ENCODE peak calls at places on chromosomes 7 and 10, in eight cellular contexts. J is CD4-positive, CD25-positive, alpha-beta regulatory T cell; A is adrenal gland; K is tibial nerve; F is tibial artery; Z is ascending aorta; L is heart right ventricle; E is uterus. G is an unnamed sample.

GRCh38 chr10:34462993-34463392 is 352.1 kb downstream of the PARD3 start:
- DNase-seq in J (no peak), A (no peak), K (no peak), F (no peak), Z (no peak), L (no peak), E (no peak), G (no peak)

GRCh38 chr7:22983257-22983855 is 30.6 kb downstream of the HYCC1 start:
- DNase-seq in J (no peak), A (no peak), K (no peak), F (no peak), Z (no peak), L (no peak), E (no peak), G (no peak)

GRCh38 chr10:101829561-101830315 is 11.5 kb upstream of the OGA start:
- DNase-seq in J (peak; percentile 70), A (peak; percentile 77), K (peak; percentile 37), F (no peak), Z (no peak), L (no peak), E (peak; percentile 58), G (peak; percentile 51)

GRCh38 chr7:23277359-23277989 is 21.7 kb upstream of the MALSU1 start:
- DNase-seq in J (no peak), A (peak; percentile 39), K (peak; percentile 32), F (no peak), Z (no peak), L (peak; percentile 18), E (no peak), G (no peak)

GRCh38 chr7:111587126-111587525 is 24.8 kb upstream of the IMMP2L start:
- DNase-seq in J (no peak), A (no peak), K (no peak), F (no peak), Z (no peak), L (no peak), E (no peak), G (no peak)

GRCh38 chr7:23894891-23895569 is 185.0 kb downstream of the STK31 start:
- DNase-seq in J (no peak), A (no peak), K (no peak), F (no peak), Z (no peak), L (no peak), E (no peak), G (no peak)

GRCh38 chr7:55044791-55045190 is 26.0 kb downstream of the EGFR start:
- DNase-seq in J (no peak), A (no peak), K (no peak), F (no peak), Z (peak; percentile 73), L (no peak), E (no peak), G (no peak)

GRCh38 chr7:33452805-33453502 is 323.6 kb downstream of the BBS9 start:
- DNase-seq in J (no peak), A (no peak), K (no peak), F (no peak), Z (no peak), L (no peak), E (no peak), G (no peak)

GRCh38 chr7:34155225-34155908 is 250.0 kb downstream of the BMPER start:
- DNase-seq in J (no peak), A (peak; percentile 52), K (peak; percentile 63), F (peak; percentile 78), Z (peak; percentile 80), L (no peak), E (peak; percentile 39), G (no peak)

GRCh38 chr10:30806824-30807223 is 177.3 kb upstream of the LYZL2 start:
- DNase-seq in J (no peak), A (no peak), K (no peak), F (no peak), Z (no peak), L (no peak), E (no peak), G (no peak)

GRCh38 chr7:29588900-29589696 is 25.5 kb downstream of the PRR15 start:
- DNase-seq in J (no peak), A (peak; percentile 54), K (peak; percentile 51), F (no peak), Z (no peak), L (peak; percentile 29), E (no peak), G (no peak)

GRCh38 chr7:33248663-33249062 is 119.3 kb downstream of the BBS9 start:
- DNase-seq in J (no peak), A (no peak), K (no peak), F (no peak), Z (no peak), L (no peak), E (no peak), G (no peak)

GRCh38 chr7:513521-514166 is 6.0 kb downstream of the PDGFA start:
- DNase-seq in J (no peak), A (no peak), K (no peak), F (no peak), Z (no peak), L (no peak), E (no peak), G (no peak)

DNA sequence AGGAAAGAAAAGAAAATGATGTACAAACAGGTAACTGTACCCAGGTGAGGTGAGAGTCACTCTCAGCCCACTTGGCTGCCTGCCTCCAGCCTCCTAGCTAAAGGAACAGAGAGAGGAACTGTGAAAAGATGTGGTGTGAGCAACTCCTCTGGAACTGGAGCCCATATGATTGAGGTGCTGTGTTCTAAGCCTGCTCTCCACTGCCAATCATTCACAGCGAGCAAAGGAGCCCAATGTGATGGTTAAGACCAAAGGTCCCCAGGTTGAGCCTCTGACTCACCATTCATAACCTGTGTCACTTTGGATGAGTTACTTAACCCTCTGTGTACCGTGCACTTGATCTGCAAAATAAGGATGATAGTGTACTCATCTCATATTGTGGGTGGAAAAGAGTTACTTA is 868.1 kb upstream of the AUTS2 start:
- DNase-seq in J (no peak), A (no peak), K (no peak), F (no peak), Z (no peak), L (no peak), E (no peak), G (no peak)
- H3K4me1 ChIP-seq in J (no peaks in the 10 kb centered on the region), A (peaks cover 9% of the 10 kb centered on the region), K (peaks cover 10% of the 10 kb centered on the region), F (no peaks in the 10 kb centered on the region), Z (no peaks in the 10 kb centered on the region), L (no peaks in the 10 kb centered on the region), E (no peaks in the 10 kb centered on the region), G (no peaks in the 10 kb centered on the region)

DNA sequence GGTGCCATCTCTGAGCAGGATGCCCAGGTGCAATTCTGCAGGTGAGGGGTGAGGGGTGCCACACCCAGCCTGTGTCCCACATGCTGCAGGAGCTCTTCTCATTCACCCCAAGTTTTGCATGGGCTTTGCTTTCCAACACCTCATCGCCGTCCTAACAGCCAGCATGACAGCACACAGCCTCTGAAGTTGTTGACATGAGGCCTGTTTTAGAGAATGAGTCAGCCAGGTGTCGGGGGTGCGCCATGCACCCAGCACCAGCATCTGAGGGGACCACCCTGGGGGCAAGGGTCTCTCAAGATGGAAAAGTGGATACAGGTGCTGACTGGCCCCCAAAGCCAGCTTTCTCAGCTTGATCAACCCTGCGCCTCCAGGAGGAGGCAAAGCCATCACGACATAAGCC is 146.0 kb downstream of the GRID1 start:
- DNase-seq in J (no peak), A (no peak), K (no peak), F (no peak), Z (no peak), L (no peak), E (no peak), G (no peak)
- H3K27me3 ChIP-seq in J (no peaks in the 10 kb centered on the region), A (no peaks in the 10 kb centered on the region), K (no peaks in the 10 kb centered on the region), F (no peaks in the 10 kb centered on the region), Z (no peaks in the 10 kb centered on the region), L (no peaks in the 10 kb centered on the region), E (no peaks in the 10 kb centered on the region), G (no peaks in the 10 kb centered on the region)

GRCh38 chr10:11229893-11230292 is 212.2 kb downstream of the CELF2 start:
- DNase-seq in J (no peak), A (no peak), K (no peak), F (no peak), Z (no peak), L (no peak), E (no peak), G (no peak)

GRCh38 chr10:11230706-11231105 is 213.0 kb downstream of the CELF2 start:
- DNase-seq in J (no peak), A (no peak), K (no peak), F (no peak), Z (no peak), L (no peak), E (no peak), G (no peak)

GRCh38 chr10:11234857-11235640 is 217.4 kb downstream of the CELF2 start:
- DNase-seq in J (no peak), A (no peak), K (no peak), F (no peak), Z (no peak), L (no peak), E (no peak), G (no peak)

GRCh38 chr10:11232222-11232961 is 214.7 kb downstream of the CELF2 start:
- DNase-seq in J (no peak), A (no peak), K (no peak), F (no peak), Z (no peak), L (no peak), E (no peak), G (no peak)

GRCh38 chr10:11231285-11231684 is 213.6 kb downstream of the CELF2 start:
- DNase-seq in J (no peak), A (no peak), K (no peak), F (no peak), Z (no peak), L (no peak), E (no peak), G (no peak)
- H3K4me1 ChIP-seq in J (peaks cover 94% of the 10 kb centered on the region), A (no peaks in the 10 kb centered on the region), K (peaks cover 44% of the 10 kb centered on the region), F (no peaks in the 10 kb centered on the region), Z (peaks cover 3% of the 10 kb centered on the region), L (peaks cover 2% of the 10 kb centered on the region), E (no peaks in the 10 kb centered on the region), G (no peaks in the 10 kb centered on the region)

GRCh38 chr7:158273138-158273651 is 314.4 kb downstream of the PTPRN2 start:
- DNase-seq in J (no peak), A (no peak), K (no peak), F (peak; percentile 35), Z (no peak), L (no peak), E (no peak), G (peak; percentile 6)

GRCh38 chr7:158275711-158276413 is 311.8 kb downstream of the PTPRN2 start:
- DNase-seq in J (no peak), A (no peak), K (no peak), F (peak; percentile 57), Z (peak; percentile 56), L (no peak), E (no peak), G (peak; percentile 20)

GRCh38 chr7:158272509-158273137 is 315.0 kb downstream of the PTPRN2 start:
- DNase-seq in J (no peak), A (no peak), K (no peak), F (peak; percentile 41), Z (no peak), L (no peak), E (no peak), G (no peak)

GRCh38 chr7:158274996-158275395 is 312.6 kb downstream of the PTPRN2 start:
- DNase-seq in J (no peak), A (no peak), K (no peak), F (peak; percentile 33), Z (peak; percentile 33), L (no peak), E (no peak), G (peak; percentile 35)

DNA sequence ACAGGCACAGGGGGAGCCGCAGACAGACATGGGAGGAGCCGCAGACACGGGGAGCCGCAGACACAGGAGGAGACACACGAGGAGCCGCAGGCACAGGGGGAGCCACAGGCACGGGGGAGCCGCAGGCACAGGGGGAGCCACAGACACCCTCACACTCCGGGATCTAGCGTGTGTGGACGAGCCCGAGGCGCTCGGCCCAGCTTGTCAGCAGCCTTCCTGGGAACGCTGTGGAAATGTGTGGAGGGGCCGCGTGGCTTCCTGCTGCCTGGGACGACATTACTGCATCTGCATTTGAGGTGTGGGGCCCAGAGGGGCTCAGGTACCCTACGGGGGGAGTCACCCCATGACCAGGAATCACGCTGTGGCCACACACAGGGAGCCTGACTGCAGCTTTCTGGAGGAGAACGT is 313.2 kb downstream of the PTPRN2 start:
- DNase-seq in J (no peak), A (no peak), K (no peak), F (peak; percentile 47), Z (peak; percentile 47), L (no peak), E (no peak), G (no peak)
- H3K27me3 ChIP-seq in J (no peaks in the 10 kb centered on the region), A (no peaks in the 10 kb centered on the region), K (no peaks in the 10 kb centered on the region), F (no peaks in the 10 kb centered on the region), Z (no peaks in the 10 kb centered on the region), L (no peaks in the 10 kb centered on the region), E (no peaks in the 10 kb centered on the region), G (no peaks in the 10 kb centered on the region)

G was measured in breast epithelium.